ENCODE peak calls at places on chromosome 18, in ten cellular contexts. One of them, this sample, is unnamed.

GRCh38 chr18:44599409-44599808 is 81.3 kb upstream of the SETBP1 start:
- ATAC-seq in stimulated activated naive CD8-positive, alpha-beta T cell treated with anti-CD3 and anti-CD28 coated beads, Interleukin-15, amount 100 ng/mL, for 72 hours: no peak
- ATAC-seq in left ventricle myocardium superior: peak
- ATAC-seq in lower lobe of right lung: no peak
- ATAC-seq in IMR-90: no peak
- ATAC-seq in activated CD8-positive, alpha-beta memory T cell treated with anti-CD3 and anti-CD28 coated beads, Interleukin-2, amount 10 ng/mL, durations not matched to agents 7 days and 5 days: no peak
- ATAC-seq in DND-41: no peak
- ATAC-seq in upper lobe of right lung: no peak
- ATAC-seq in SK-N-SH treated with all-trans-retinoic acid at 6 μM for 48 hours: peak
- ATAC-seq in Right ventricle myocardium superior: peak
- ATAC-seq in this sample: peak

GRCh38 chr18:3692691-3693090 is 242.7 kb downstream of the TGIF1 start:
- ATAC-seq in stimulated activated naive CD8-positive, alpha-beta T cell treated with anti-CD3 and anti-CD28 coated beads, Interleukin-15, amount 100 ng/mL, for 72 hours: no peak
- ATAC-seq in left ventricle myocardium superior: no peak
- ATAC-seq in lower lobe of right lung: peak
- ATAC-seq in IMR-90: no peak
- ATAC-seq in activated CD8-positive, alpha-beta memory T cell treated with anti-CD3 and anti-CD28 coated beads, Interleukin-2, amount 10 ng/mL, durations not matched to agents 7 days and 5 days: no peak
- ATAC-seq in DND-41: no peak
- ATAC-seq in upper lobe of right lung: peak
- ATAC-seq in SK-N-SH treated with all-trans-retinoic acid at 6 μM for 48 hours: no peak
- ATAC-seq in Right ventricle myocardium superior: no peak
- ATAC-seq in this sample: no peak

GRCh38 chr18:12001400-12001799 is 20.1 kb downstream of the IMPA2 start:
- ATAC-seq in stimulated activated naive CD8-positive, alpha-beta T cell treated with anti-CD3 and anti-CD28 coated beads, Interleukin-15, amount 100 ng/mL, for 72 hours: no peak
- ATAC-seq in left ventricle myocardium superior: no peak
- ATAC-seq in lower lobe of right lung: no peak
- ATAC-seq in IMR-90: no peak
- ATAC-seq in activated CD8-positive, alpha-beta memory T cell treated with anti-CD3 and anti-CD28 coated beads, Interleukin-2, amount 10 ng/mL, durations not matched to agents 7 days and 5 days: no peak
- ATAC-seq in DND-41: no peak
- ATAC-seq in upper lobe of right lung: no peak
- ATAC-seq in SK-N-SH treated with all-trans-retinoic acid at 6 μM for 48 hours: no peak
- ATAC-seq in Right ventricle myocardium superior: no peak
- ATAC-seq in this sample: no peak

GRCh38 chr18:56770097-56770496 is 118.9 kb downstream of the WDR7 start:
- ATAC-seq in stimulated activated naive CD8-positive, alpha-beta T cell treated with anti-CD3 and anti-CD28 coated beads, Interleukin-15, amount 100 ng/mL, for 72 hours: no peak
- ATAC-seq in left ventricle myocardium superior: no peak
- ATAC-seq in lower lobe of right lung: no peak
- ATAC-seq in IMR-90: no peak
- ATAC-seq in activated CD8-positive, alpha-beta memory T cell treated with anti-CD3 and anti-CD28 coated beads, Interleukin-2, amount 10 ng/mL, durations not matched to agents 7 days and 5 days: no peak
- ATAC-seq in DND-41: no peak
- ATAC-seq in upper lobe of right lung: no peak
- ATAC-seq in SK-N-SH treated with all-trans-retinoic acid at 6 μM for 48 hours: no peak
- ATAC-seq in Right ventricle myocardium superior: no peak
- ATAC-seq in this sample: no peak

GRCh38 chr18:56470679-56471345 is 167.6 kb downstream of the TXNL1 start:
- ATAC-seq in stimulated activated naive CD8-positive, alpha-beta T cell treated with anti-CD3 and anti-CD28 coated beads, Interleukin-15, amount 100 ng/mL, for 72 hours: no peak
- ATAC-seq in left ventricle myocardium superior: peak
- ATAC-seq in lower lobe of right lung: no peak
- ATAC-seq in IMR-90: no peak
- ATAC-seq in activated CD8-positive, alpha-beta memory T cell treated with anti-CD3 and anti-CD28 coated beads, Interleukin-2, amount 10 ng/mL, durations not matched to agents 7 days and 5 days: no peak
- ATAC-seq in DND-41: no peak
- ATAC-seq in upper lobe of right lung: no peak
- ATAC-seq in SK-N-SH treated with all-trans-retinoic acid at 6 μM for 48 hours: no peak
- ATAC-seq in Right ventricle myocardium superior: peak
- ATAC-seq in this sample: no peak

GRCh38 chr18:79848579-79849327 is 51.0 kb downstream of the KCNG2 start:
- ATAC-seq in stimulated activated naive CD8-positive, alpha-beta T cell treated with anti-CD3 and anti-CD28 coated beads, Interleukin-15, amount 100 ng/mL, for 72 hours: peak
- ATAC-seq in left ventricle myocardium superior: no peak
- ATAC-seq in lower lobe of right lung: peak
- ATAC-seq in IMR-90: no peak
- ATAC-seq in activated CD8-positive, alpha-beta memory T cell treated with anti-CD3 and anti-CD28 coated beads, Interleukin-2, amount 10 ng/mL, durations not matched to agents 7 days and 5 days: no peak
- ATAC-seq in DND-41: no peak
- ATAC-seq in upper lobe of right lung: no peak
- ATAC-seq in SK-N-SH treated with all-trans-retinoic acid at 6 μM for 48 hours: no peak
- ATAC-seq in Right ventricle myocardium superior: no peak
- ATAC-seq in this sample: no peak

GRCh38 chr18:9612989-9613388 is 1.4 kb downstream of the PPP4R1 start:
- ATAC-seq in stimulated activated naive CD8-positive, alpha-beta T cell treated with anti-CD3 and anti-CD28 coated beads, Interleukin-15, amount 100 ng/mL, for 72 hours: peak
- ATAC-seq in left ventricle myocardium superior: no peak
- ATAC-seq in lower lobe of right lung: no peak
- ATAC-seq in IMR-90: no peak
- ATAC-seq in activated CD8-positive, alpha-beta memory T cell treated with anti-CD3 and anti-CD28 coated beads, Interleukin-2, amount 10 ng/mL, durations not matched to agents 7 days and 5 days: peak
- ATAC-seq in DND-41: no peak
- ATAC-seq in upper lobe of right lung: no peak
- ATAC-seq in SK-N-SH treated with all-trans-retinoic acid at 6 μM for 48 hours: no peak
- ATAC-seq in Right ventricle myocardium superior: no peak
- ATAC-seq in this sample: no peak

GRCh38 chr18:49899647-49900330 is 86.5 kb upstream of the ACAA2 start:
- ATAC-seq in stimulated activated naive CD8-positive, alpha-beta T cell treated with anti-CD3 and anti-CD28 coated beads, Interleukin-15, amount 100 ng/mL, for 72 hours: no peak
- ATAC-seq in left ventricle myocardium superior: no peak
- ATAC-seq in lower lobe of right lung: no peak
- ATAC-seq in IMR-90: no peak
- ATAC-seq in activated CD8-positive, alpha-beta memory T cell treated with anti-CD3 and anti-CD28 coated beads, Interleukin-2, amount 10 ng/mL, durations not matched to agents 7 days and 5 days: no peak
- ATAC-seq in DND-41: no peak
- ATAC-seq in upper lobe of right lung: no peak
- ATAC-seq in SK-N-SH treated with all-trans-retinoic acid at 6 μM for 48 hours: peak
- ATAC-seq in Right ventricle myocardium superior: no peak
- ATAC-seq in this sample: no peak

GRCh38 chr18:21293479-21293878 is 51.4 kb downstream of the GREB1L start:
- ATAC-seq in stimulated activated naive CD8-positive, alpha-beta T cell treated with anti-CD3 and anti-CD28 coated beads, Interleukin-15, amount 100 ng/mL, for 72 hours: no peak
- ATAC-seq in left ventricle myocardium superior: no peak
- ATAC-seq in lower lobe of right lung: no peak
- ATAC-seq in IMR-90: no peak
- ATAC-seq in activated CD8-positive, alpha-beta memory T cell treated with anti-CD3 and anti-CD28 coated beads, Interleukin-2, amount 10 ng/mL, durations not matched to agents 7 days and 5 days: no peak
- ATAC-seq in DND-41: no peak
- ATAC-seq in upper lobe of right lung: no peak
- ATAC-seq in SK-N-SH treated with all-trans-retinoic acid at 6 μM for 48 hours: no peak
- ATAC-seq in Right ventricle myocardium superior: no peak
- ATAC-seq in this sample: no peak

GRCh38 chr18:56060967-56061541 is 473.1 kb upstream of the TCF4 start:
- ATAC-seq in stimulated activated naive CD8-positive, alpha-beta T cell treated with anti-CD3 and anti-CD28 coated beads, Interleukin-15, amount 100 ng/mL, for 72 hours: no peak
- ATAC-seq in left ventricle myocardium superior: no peak
- ATAC-seq in lower lobe of right lung: no peak
- ATAC-seq in IMR-90: no peak
- ATAC-seq in activated CD8-positive, alpha-beta memory T cell treated with anti-CD3 and anti-CD28 coated beads, Interleukin-2, amount 10 ng/mL, durations not matched to agents 7 days and 5 days: no peak
- ATAC-seq in DND-41: no peak
- ATAC-seq in upper lobe of right lung: no peak
- ATAC-seq in SK-N-SH treated with all-trans-retinoic acid at 6 μM for 48 hours: no peak
- ATAC-seq in Right ventricle myocardium superior: no peak
- ATAC-seq in this sample: no peak

This sample was measured in esophagus mucosa.